ENCODE peak calls at places on chromosome X, in four cellular contexts. Q is astrocyte of the spinal cord, T is astrocyte, X is tibial artery. S is an unnamed sample.

GRCh38 chrX:140572724-140573123 is 67.9 kb upstream of the SOX3 start:
- DNase-seq in Q (peak), T (peak), X (no peak), S (peak)

GRCh38 chrX:74804574-74804973 is 120.7 kb downstream of the NEXMIF start:
- DNase-seq in Q (no peak), T (no peak), X (no peak), S (no peak)

GRCh38 chrX:136689441-136689840 is 41.5 kb downstream of the CD40LG start:
- DNase-seq in Q (peak), T (peak), X (no peak), S (no peak)

GRCh38 chrX:94914235-94914634 is 1240.2 kb downstream of the FAM133A start:
- DNase-seq in Q (no peak), T (no peak), X (no peak), S (no peak)

GRCh38 chrX:136041254-136041812 is 56.1 kb downstream of the SLC9A6 start:
- DNase-seq in Q (no peak), T (no peak), X (no peak), S (no peak)

GRCh38 chrX:153487590-153488071 is 7.1 kb upstream of the BGN start:
- DNase-seq in Q (no peak), T (no peak), X (peak), S (no peak)

GRCh38 chrX:11470231-11470630 is 177.0 kb downstream of the AMELX start:
- DNase-seq in Q (peak), T (peak), X (no peak), S (no peak)

GRCh38 chrX:41332408-41332987 is 1.5 kb upstream of the DDX3X start:
- DNase-seq in Q (peak), T (peak), X (no peak), S (no peak)

GRCh38 chrX:107716045-107716684 is 59.4 kb downstream of the TSC22D3 start:
- DNase-seq in Q (peak), T (peak), X (peak), S (peak)

GRCh38 chrX:120561634-120562568 is 1.1 kb upstream of the CUL4B start:
- DNase-seq in Q (no peak), T (no peak), X (no peak), S (no peak)

GRCh38 chrX:10567136-10567535 is 53.2 kb downstream of the MID1 start:
- DNase-seq in Q (no peak), T (no peak), X (no peak), S (no peak)

GRCh38 chrX:10031743-10032142 is 64.6 kb downstream of the CLDN34 start:
- DNase-seq in Q (no peak), T (no peak), X (no peak), S (no peak)

GRCh38 chrX:18793601-18794089 is 86.2 kb downstream of the PPEF1 start:
- DNase-seq in Q (peak), T (no peak), X (no peak), S (no peak)

GRCh38 chrX:49286581-49286980 is 16.9 kb upstream of the GAGE10 start:
- DNase-seq in Q (no peak), T (no peak), X (no peak), S (no peak)

GRCh38 chrX:39759526-39760224 is 338.1 kb downstream of the BCOR start:
- DNase-seq in Q (peak), T (peak), X (peak), S (peak)

GRCh38 chrX:65528705-65529340 is 5.8 kb downstream of the LAS1L start:
- DNase-seq in Q (peak), T (no peak), X (no peak), S (no peak)

GRCh38 chrX:20266810-20267598 is at the start of gene RPS6KA3:
- DNase-seq in Q (peak), T (peak), X (peak), S (peak)

GRCh38 chrX:129577473-129577872 is 37.4 kb downstream of the OCRL start:
- DNase-seq in Q (peak), T (peak), X (no peak), S (no peak)

GRCh38 chrX:28922106-28922505 is 334.9 kb downstream of the IL1RAPL1 start:
- DNase-seq in Q (no peak), T (no peak), X (no peak), S (no peak)

GRCh38 chrX:133005038-133005437 is 46.6 kb upstream of the HS6ST2 start:
- DNase-seq in Q (peak), T (peak), X (no peak), S (no peak)

GRCh38 chrX:103792916-103793540 is 16.4 kb downstream of the PLP1 start:
- DNase-seq in Q (peak), T (peak), X (no peak), S (no peak)

GRCh38 chrX:38108364-38108763 is 102.0 kb downstream of the SYTL5 start:
- DNase-seq in Q (no peak), T (peak), X (no peak), S (no peak)

DNA sequence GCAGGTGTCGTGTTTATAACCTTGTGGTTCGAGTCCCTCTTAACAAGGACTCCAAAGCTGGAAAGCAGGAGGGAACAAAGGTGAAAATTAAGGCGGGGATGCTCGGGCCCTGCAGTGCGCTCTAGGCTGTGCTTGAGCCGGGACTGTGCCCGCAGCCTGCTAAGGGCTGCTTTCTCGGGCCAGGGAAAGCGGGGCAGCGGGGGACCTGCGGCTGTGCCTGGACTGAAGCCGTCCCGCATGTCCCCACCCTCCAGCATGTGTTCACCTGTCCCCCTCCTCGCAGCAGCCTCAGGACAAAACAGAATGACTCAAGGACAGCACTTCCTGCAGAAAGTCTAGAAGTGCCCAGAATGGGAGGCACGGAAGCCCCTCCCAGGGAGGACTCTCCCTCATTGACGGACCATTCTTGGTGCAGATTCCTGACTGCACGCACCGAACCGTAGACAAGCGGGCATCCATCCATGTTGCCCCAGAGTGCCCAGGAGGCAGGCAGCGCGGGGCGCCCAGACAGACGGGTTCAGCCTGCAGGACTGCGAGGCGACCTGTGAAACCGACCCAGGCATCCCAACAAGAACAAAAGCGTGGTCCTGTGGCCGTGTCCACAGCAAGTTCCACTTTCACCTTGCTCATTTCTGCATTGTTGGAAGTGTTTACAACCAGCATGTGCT is 342.9 kb downstream of the MAGEB5 start:
- DNase-seq in Q (no peak), T (no peak), X (no peak), S (no peak)
- TF ChIP-seq CTCF in Q (no peak), T (no peak), X (no peak), S (no peak)

DNA sequence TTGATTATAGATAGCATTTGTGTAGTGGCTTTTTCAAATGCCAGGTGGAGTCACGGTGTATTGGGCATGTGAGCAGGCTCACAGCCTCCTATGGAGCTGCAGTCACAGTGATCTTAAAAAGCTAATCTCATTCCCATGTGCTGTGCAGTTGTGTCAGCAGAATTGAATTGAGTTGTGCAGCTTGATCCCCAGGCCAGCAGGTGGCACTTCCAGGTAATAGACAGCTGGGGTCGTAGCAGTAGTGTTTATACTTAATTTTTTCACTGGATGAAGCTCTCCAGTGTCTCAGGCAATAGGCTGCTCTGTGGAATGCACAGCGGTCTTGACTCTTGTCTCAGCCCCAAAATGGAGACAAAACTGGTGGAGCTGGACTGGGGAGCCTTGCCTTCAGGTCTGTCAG is 1028.1 kb downstream of the SH3BGRL start:
- DNase-seq in Q (no peak), T (no peak), X (no peak), S (no peak)
- TF ChIP-seq CTCF in Q (no peak), T (no peak), X (no peak), S (no peak)

GRCh38 chrX:68808686-68809357 is 20.0 kb upstream of the EFNB1 start:
- DNase-seq in Q (peak), T (no peak), X (no peak), S (no peak)
- TF ChIP-seq CTCF in Q (peak), T (no peak), X (no peak), S (no peak)

DNA sequence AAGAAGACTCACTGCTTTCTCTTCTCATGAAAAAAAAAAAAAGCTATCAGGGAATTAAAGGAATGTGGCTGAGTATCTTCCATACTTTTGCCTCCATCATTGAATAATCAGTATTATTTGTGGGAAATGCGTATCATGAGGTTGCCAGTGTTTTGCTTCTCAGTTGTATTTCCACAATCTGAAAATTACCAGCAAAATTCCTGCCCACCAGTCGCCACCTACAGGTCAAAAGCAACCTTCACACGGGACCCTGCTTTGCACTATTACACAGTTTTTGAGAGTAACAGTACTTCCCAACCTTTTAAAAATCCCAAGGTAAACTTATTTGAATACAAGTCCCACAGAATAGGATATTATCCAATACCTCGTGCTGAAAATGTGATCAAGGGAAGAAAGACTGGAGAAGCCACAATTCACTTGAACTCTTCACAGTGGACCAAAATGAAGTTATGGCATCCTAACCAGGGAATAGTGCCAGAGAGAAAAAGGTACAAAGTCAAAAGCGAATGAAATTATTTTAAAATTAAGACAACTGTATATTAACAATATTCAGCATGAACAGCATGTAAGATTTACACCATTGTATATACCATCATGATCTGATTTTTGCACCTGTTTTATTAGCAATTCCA is 30.4 kb downstream of the PGRMC1 start:
- DNase-seq in Q (peak), T (no peak), X (no peak), S (no peak)
- TF ChIP-seq CTCF in Q (peak), T (peak), X (peak), S (peak)

GRCh38 chrX:47360423-47361179 is 9.8 kb upstream of the ZNF157 start:
- DNase-seq in Q (no peak), T (no peak), X (no peak), S (no peak)

GRCh38 chrX:47358387-47359065 is 11.9 kb upstream of the ZNF157 start:
- DNase-seq in Q (no peak), T (no peak), X (no peak), S (no peak)

GRCh38 chrX:47366051-47366722 is 4.2 kb upstream of the ZNF157 start:
- DNase-seq in Q (peak), T (peak), X (peak), S (peak)

DNA sequence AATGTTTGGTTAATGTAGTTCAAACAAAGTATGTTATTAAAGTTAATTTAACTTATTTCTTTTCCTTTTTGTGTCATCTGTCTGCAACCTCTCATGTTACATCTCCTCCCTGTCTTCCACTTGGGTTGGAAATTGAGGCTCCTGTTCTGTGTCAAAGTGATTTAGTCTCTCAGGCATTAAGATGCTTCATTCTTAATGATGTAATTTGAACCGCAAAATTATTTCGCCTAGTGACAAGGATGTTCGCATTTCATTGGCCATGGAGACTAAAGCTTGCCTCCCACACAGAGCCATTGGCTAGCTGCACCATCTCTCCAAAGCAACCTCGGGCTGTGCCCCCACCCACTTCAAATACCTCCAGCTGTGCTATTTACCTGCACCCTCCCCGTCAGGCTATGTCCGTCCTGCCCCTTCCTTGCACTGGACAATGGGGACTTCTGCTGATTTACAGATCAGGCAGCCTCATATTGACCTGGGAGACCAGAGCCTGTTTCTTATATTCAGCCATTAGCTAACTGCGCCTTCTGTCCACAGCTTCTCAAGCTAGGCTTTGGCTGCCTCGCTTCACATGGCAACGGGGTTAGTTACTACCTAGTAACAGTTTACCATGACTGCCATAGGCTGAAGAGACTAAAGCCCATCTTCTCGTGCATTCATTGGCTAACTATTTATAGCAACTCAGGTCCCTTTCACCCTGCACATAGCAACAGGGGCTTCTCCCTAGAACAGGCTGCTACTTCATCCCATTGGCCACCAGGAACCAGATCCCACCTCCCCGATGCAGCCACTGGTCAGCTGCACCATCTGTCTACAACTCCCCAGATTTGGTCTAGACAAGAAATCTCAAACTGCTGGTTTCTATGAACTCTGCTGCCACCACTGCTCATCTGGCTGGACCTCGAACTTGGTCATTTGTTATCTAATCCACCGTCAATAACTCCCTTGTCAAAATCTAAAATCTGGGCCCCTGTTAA is 8.6 kb upstream of the ZNF157 start:
- DNase-seq in Q (peak), T (peak), X (peak), S (peak)
- TF ChIP-seq CTCF in Q (no peak), T (no peak), X (no peak), S (no peak)

GRCh38 chrX:54785901-54786300 is 12.2 kb downstream of the ITIH6 start:
- DNase-seq in Q (no peak), T (no peak), X (no peak), S (no peak)
- TF ChIP-seq CTCF in Q (no peak), T (no peak), X (no peak), S (no peak)

DNA sequence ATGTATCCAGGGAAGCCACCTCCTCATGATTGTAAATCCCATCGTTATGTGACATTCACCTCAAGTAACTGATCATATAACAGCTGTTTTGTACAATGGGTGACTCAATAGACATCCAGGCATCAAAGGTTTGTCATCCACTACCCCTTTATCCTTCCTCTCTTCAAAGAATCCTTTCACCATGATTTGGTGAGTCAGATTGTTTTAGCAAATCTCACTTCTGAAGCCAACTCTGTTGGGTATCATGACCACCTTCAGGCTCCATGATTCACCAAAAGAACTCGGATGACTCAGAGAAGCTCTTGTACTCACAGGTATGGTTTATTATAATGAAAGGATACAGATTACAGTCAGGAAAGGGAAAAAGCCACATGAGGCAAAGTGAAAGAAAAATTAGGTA is 132.1 kb downstream of the PWWP3B start:
- DNase-seq in Q (peak), T (peak), X (no peak), S (no peak)
- TF ChIP-seq CTCF in Q (no peak), T (no peak), X (no peak), S (no peak)

DNA sequence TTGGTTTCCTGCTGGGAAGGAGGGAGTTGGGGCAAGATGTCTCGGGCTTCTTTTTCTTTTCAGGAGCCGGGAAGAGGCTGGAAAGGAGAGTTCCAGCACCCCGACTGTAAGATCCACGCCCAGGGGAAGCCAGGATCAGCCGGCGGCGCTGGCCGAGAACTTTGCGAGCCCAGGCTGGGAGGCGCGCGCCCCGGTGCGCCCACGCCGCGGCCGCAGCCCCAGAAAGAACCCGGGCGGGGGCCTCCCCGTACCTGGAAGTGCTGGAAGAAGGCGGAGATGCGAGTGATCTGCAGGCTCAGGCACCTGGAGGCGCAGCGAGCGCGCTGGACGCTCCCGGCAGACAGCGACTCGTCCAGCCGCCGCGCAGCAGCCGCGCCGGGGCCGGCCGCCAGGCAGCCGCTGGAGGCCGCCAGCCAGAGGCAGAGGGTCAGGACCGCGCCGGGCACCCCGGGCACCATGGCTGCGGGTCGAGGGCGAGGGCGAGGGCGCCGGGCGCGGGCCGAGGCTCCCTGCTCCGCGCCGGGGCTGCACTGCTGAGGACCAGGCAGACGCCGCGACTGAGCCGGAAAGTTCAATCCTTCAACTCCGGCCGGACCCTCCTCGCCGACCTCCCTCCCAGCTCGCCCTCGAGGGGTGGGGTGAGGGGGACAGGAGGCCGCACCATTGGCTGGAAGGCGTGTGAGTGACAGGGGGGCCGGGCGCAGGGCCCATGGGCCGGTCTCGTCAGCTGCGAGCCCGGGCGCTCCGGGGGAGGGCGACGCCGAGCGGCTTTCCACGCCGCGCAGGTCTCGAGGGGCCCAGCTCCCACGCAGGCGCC is at the start of gene ANOS1:
- DNase-seq in Q (peak), T (peak), X (peak), S (peak)
- TF ChIP-seq CTCF in Q (no peak), T (no peak), X (no peak), S (no peak)

GRCh38 chrX:151543706-151544105 is 19.8 kb upstream of the PASD1 start:
- DNase-seq in Q (no peak), T (no peak), X (no peak), S (no peak)
- TF ChIP-seq CTCF in Q (no peak), T (no peak), X (no peak), S (no peak)